ENCODE peak calls at places on chromosomes 1 and 21, in four cellular contexts. I is T-helper 9 cell, W is dorsolateral prefrontal cortex, Q is fibroblast of the aortic adventitia. N is an unnamed sample.
A peak's percentile ranks its signal among the peaks of the same experiment; 100 is the strongest.

GRCh38 chr1:177883581-177883980 is 86.3 kb downstream of the SEC16B start:
- DNase-seq in I (no peak), W (no peak), Q (no peak), N (no peak)

GRCh38 chr1:92748138-92748537 is 36.8 kb downstream of the EVI5 start:
- DNase-seq in I (no peak), W (no peak), Q (no peak), N (no peak)

GRCh38 chr1:156464335-156464734 is 36.2 kb downstream of the MEF2D start:
- DNase-seq in Q (no peak), I (no peak), W (no peak), N (no peak)

GRCh38 chr1:245999697-246000637 is 507.1 kb downstream of the SMYD3 start:
- DNase-seq in I (no peak), Q (no peak), W (no peak), N (no peak)

GRCh38 chr1:184050631-184051030 is 899 bp upstream of the TSEN15 start:
- DNase-seq in I (no peak), Q (peak; percentile 65), W (no peak), N (no peak)

GRCh38 chr21:34796518-34797201 is 127.9 kb downstream of the CLIC6 start:
- DNase-seq in Q (no peak), W (no peak), I (no peak), N (no peak)

GRCh38 chr1:29706936-29707335 is 470.6 kb downstream of the PTPRU start:
- DNase-seq in Q (peak; percentile 41), I (no peak), W (no peak), N (no peak)

GRCh38 chr1:87236585-87236984 is 92.1 kb upstream of the LMO4 start:
- DNase-seq in I (no peak), Q (no peak), W (no peak), N (no peak)

GRCh38 chr1:36464605-36465393 is 615 bp upstream of the MRPS15 start:
- DNase-seq in Q (no peak), W (no peak), I (no peak), N (peak; percentile 6)

GRCh38 chr21:42262826-42263225 is 43.9 kb downstream of the ABCG1 start:
- DNase-seq in W (peak; percentile 87), Q (peak; percentile 4), I (no peak), N (no peak)

GRCh38 chr1:79604490-79605198 is 598.1 kb upstream of the ADGRL4 start:
- DNase-seq in I (no peak), Q (no peak), W (no peak), N (no peak)

GRCh38 chr1:147609358-147609757 is 61.0 kb downstream of the ACP6 start:
- DNase-seq in I (no peak), W (no peak), Q (no peak), N (no peak)

GRCh38 chr1:231192620-231193163 is 30.8 kb downstream of the TRIM67 start:
- DNase-seq in I (no peak), W (peak; percentile 92), Q (peak; percentile 17), N (no peak)

GRCh38 chr1:96291468-96291867 is 430.1 kb upstream of the PTBP2 start:
- DNase-seq in I (no peak), Q (no peak), W (no peak), N (no peak)

GRCh38 chr1:67853704-67854103 is 20.4 kb upstream of the GNG12 start:
- DNase-seq in I (no peak), Q (peak; percentile 85), W (no peak), N (no peak)

GRCh38 chr1:186286615-186287317 is 88.3 kb downstream of the TPR start:
- DNase-seq in W (no peak), Q (peak; percentile 50), I (no peak), N (no peak)

GRCh38 chr1:217524787-217525520 is 105.9 kb downstream of the GPATCH2 start:
- DNase-seq in I (no peak), Q (peak; percentile 77), W (no peak), N (no peak)

GRCh38 chr1:29767769-29768425 is 531.6 kb downstream of the PTPRU start:
- DNase-seq in I (no peak), W (no peak), Q (no peak), N (no peak)

GRCh38 chr1:89285715-89286380 is 13.2 kb upstream of the GBP5 start:
- DNase-seq in W (no peak), Q (no peak), I (no peak), N (peak; percentile 40)

GRCh38 chr1:21217812-21218596 is 41.3 kb upstream of the EIF4G3 start:
- DNase-seq in W (no peak), Q (peak; percentile 9), I (peak; percentile 25), N (no peak)

GRCh38 chr1:93616221-93616995 is 65.2 kb downstream of the BCAR3 start:
- DNase-seq in I (no peak), W (no peak), Q (peak; percentile 61), N (no peak)

GRCh38 chr1:19344372-19344810 is 32.3 kb downstream of the SLC66A1 start:
- DNase-seq in I (peak; percentile 35), Q (peak; percentile 48), W (peak; percentile 89), N (peak; percentile 12)

GRCh38 chr1:230112782-230113181 is 45.7 kb downstream of the GALNT2 start:
- DNase-seq in Q (no peak), W (no peak), I (no peak), N (no peak)

GRCh38 chr1:29171089-29171488 is 10.6 kb downstream of the SRSF4 start:
- DNase-seq in I (no peak), Q (peak; percentile 54), W (no peak), N (no peak)

GRCh38 chr1:21313146-21313885 is 23.1 kb upstream of the ECE1 start:
- DNase-seq in W (no peak), Q (peak; percentile 61), I (no peak), N (no peak)

GRCh38 chr1:58035523-58035922 is 511.0 kb downstream of the OMA1 start:
- DNase-seq in W (no peak), I (no peak), Q (peak; percentile 2), N (no peak)

N was measured in CD8-positive, alpha-beta memory T cell.